ENCODE peak calls at places on chromosomes 3 and 15, in four cellular contexts. K is HFF-Myc, Y is spleen, J is cardiac fibroblast. H is an unnamed sample.

GRCh38 chr3:170496026-170496867 is 77.6 kb downstream of the CLDN11 start:
- DNase-seq in Y (no peak), J (no peak), K (no peak), H (no peak)

GRCh38 chr3:117201906-117202305 is 492.3 kb downstream of the TUSC7 start:
- DNase-seq in J (no peak), Y (no peak), K (no peak), H (no peak)

GRCh38 chr15:62739507-62739906 is 303.0 kb upstream of the TPM1 start:
- DNase-seq in K (no peak), J (peak; percentile 61), Y (no peak), H (peak; percentile 25)

GRCh38 chr15:61380270-61380669 is 151.2 kb upstream of the RORA start:
- DNase-seq in Y (no peak), J (no peak), K (no peak), H (no peak)

GRCh38 chr3:39406368-39407258 is at the start of gene RPSA:
- DNase-seq in J (peak; percentile 98), Y (peak; percentile 99), K (peak; percentile 95), H (peak; percentile 96)

GRCh38 chr15:40928975-40929729 is at the start of gene DLL4:
- DNase-seq in K (no peak), J (peak; percentile 36), Y (peak; percentile 85), H (peak; percentile 21)

GRCh38 chr15:75227663-75228280 is 26.1 kb downstream of the C15orf39 start:
- DNase-seq in K (no peak), J (no peak), Y (peak; percentile 41), H (no peak)

GRCh38 chr3:113947372-113948014 is at the start of gene ZDHHC23:
- DNase-seq in J (peak; percentile 46), K (peak; percentile 11), Y (peak; percentile 92), H (peak; percentile 47)

GRCh38 chr3:186109897-186110803 is 1.3 kb upstream of the ETV5 start:
- DNase-seq in Y (peak; percentile 80), K (no peak), J (peak; percentile 55), H (peak; percentile 34)

GRCh38 chr3:52481819-52482521 is 13.2 kb upstream of the STAB1 start:
- DNase-seq in K (no peak), Y (no peak), J (peak; percentile 30), H (peak; percentile 34)

GRCh38 chr3:159137966-159138365 is 336.1 kb downstream of the MFSD1 start:
- DNase-seq in J (no peak), Y (no peak), K (no peak), H (no peak)

GRCh38 chr3:168877899-168878298 is 782.2 kb upstream of the GOLIM4 start:
- DNase-seq in Y (no peak), K (no peak), J (no peak), H (no peak)

GRCh38 chr3:194072097-194072428 is 63.9 kb upstream of the HES1 start:
- DNase-seq in Y (no peak), K (no peak), J (no peak), H (no peak)

GRCh38 chr3:118817748-118818165 is 216.9 kb downstream of the IGSF11 start:
- DNase-seq in Y (no peak), J (peak; percentile 69), K (peak; percentile 4), H (peak; percentile 56)

GRCh38 chr3:126414406-126414805 is 19.7 kb downstream of the CFAP100 start:
- DNase-seq in J (no peak), K (no peak), Y (peak; percentile 67), H (no peak)

GRCh38 chr3:71998995-71999673 is 214.2 kb upstream of the PROK2 start:
- DNase-seq in K (no peak), Y (no peak), J (peak; percentile 98), H (peak; percentile 100)

GRCh38 chr15:96072821-96073220 is 257.7 kb upstream of the NR2F2 start:
- DNase-seq in J (no peak), Y (no peak), K (no peak), H (no peak)
- TF ChIP-seq CTCF in J (no peak), Y (no peak), K (no peak), H (no peak)

DNA sequence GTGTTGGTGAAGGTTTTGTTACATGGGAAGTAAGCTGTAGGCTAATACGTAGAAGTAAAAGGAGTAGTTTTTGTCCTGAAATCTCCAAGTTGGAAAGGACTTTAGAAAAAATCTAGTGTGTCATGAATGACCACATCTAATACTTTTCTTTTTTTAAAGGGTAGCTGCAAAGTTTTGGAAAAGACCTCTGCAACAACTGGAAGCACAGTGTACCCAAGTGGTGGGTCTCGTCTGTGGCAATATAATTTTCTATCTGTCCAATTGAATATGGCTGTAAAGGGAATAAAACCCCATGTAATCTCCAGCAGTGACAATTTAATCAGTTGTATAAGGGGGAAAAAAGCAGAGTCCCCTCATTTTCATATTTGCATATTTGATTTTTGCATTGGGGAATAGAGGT is 531.2 kb downstream of the ZIC1 start:
- DNase-seq in J (no peak), Y (no peak), K (no peak), H (no peak)
- H3K4me3 ChIP-seq in J (no peak overlapping the region), Y (no peak overlapping the region), K (no peak overlapping the region), H (no peak overlapping the region)

GRCh38 chr3:180018588-180018987 is 18.1 kb downstream of the PEX5L start:
- DNase-seq in K (no peak), Y (no peak), J (no peak), H (no peak)
- TF ChIP-seq CTCF in K (no peak), Y (no peak), J (no peak), H (no peak)

GRCh38 chr15:92393994-92394326 is 279 bp downstream of the ST8SIA2 start:
- DNase-seq in J (peak; percentile 1), Y (no peak), K (no peak), H (no peak)
- H3K4me3 ChIP-seq in J (no peak overlapping the region), Y (no peak overlapping the region), K (no peak overlapping the region), H (no peak overlapping the region)